ENCODE peak calls at places on chromosome 19, in six cellular contexts. T is pancreas, S is RWPE2, L is lung, E is Right ventricle myocardium superior, B is AML-193. Y is an unnamed sample.

GRCh38 chr19:39500543-39500942 is 1.8 kb downstream of the DLL3 start:
- DNase-seq in T (no peak), E (no peak), S (no peak), B (no peak), L (no peak), Y (no peak)

GRCh38 chr19:29381353-29382203 is 144.2 kb upstream of the VSTM2B start:
- DNase-seq in E (no peak), B (no peak), S (peak), L (no peak), T (no peak), Y (no peak)

GRCh38 chr19:52725528-52725961 is 9.3 kb downstream of the ZNF611 start:
- DNase-seq in T (no peak), S (no peak), E (no peak), L (no peak), B (no peak), Y (no peak)

GRCh38 chr19:49924004-49924880 is 4.8 kb upstream of the ATF5 start:
- DNase-seq in B (no peak), T (no peak), S (no peak), L (no peak), E (no peak), Y (no peak)

GRCh38 chr19:55258828-55259539 is at the start of gene PPP6R1:
- DNase-seq in S (peak), E (peak), B (peak), T (peak), L (peak), Y (peak)

GRCh38 chr19:677601-678380 is 1.6 kb downstream of the FSTL3 start:
- DNase-seq in L (no peak), S (no peak), T (peak), B (no peak), E (no peak), Y (no peak)

GRCh38 chr19:29687897-29688728 is 22.9 kb downstream of the PLEKHF1 start:
- DNase-seq in L (no peak), B (no peak), T (no peak), E (no peak), S (no peak), Y (no peak)

GRCh38 chr19:15551183-15552004 is 43.1 kb downstream of the CYP4F22 start:
- DNase-seq in S (no peak), L (no peak), T (peak), E (peak), B (no peak), Y (peak)

GRCh38 chr19:49447485-49448431 is 3.9 kb downstream of the PIH1D1 start:
- DNase-seq in B (no peak), T (peak), E (peak), S (no peak), L (no peak), Y (no peak)

GRCh38 chr19:51091126-51091525 is 8.4 kb upstream of the KLK14 start:
- DNase-seq in E (no peak), T (no peak), L (no peak), B (no peak), S (no peak), Y (no peak)

GRCh38 chr19:39047076-39047475 is 14.7 kb upstream of the FBXO27 start:
- DNase-seq in B (no peak), E (no peak), S (no peak), L (no peak), T (no peak), Y (no peak)

GRCh38 chr19:31962565-31962996 is 382.8 kb upstream of the ZNF507 start:
- DNase-seq in T (no peak), S (no peak), L (no peak), B (no peak), E (no peak), Y (no peak)

GRCh38 chr19:42529248-42529764 is 1.0 kb upstream of the CEACAM1 start:
- DNase-seq in E (peak), T (peak), L (peak), S (no peak), B (peak), Y (peak)

GRCh38 chr19:49997709-49998108 is 27.5 kb downstream of the VRK3 start:
- DNase-seq in L (no peak), S (no peak), B (peak), E (no peak), T (no peak), Y (no peak)

GRCh38 chr19:42253245-42254082 is 1.5 kb downstream of the ERF start:
- DNase-seq in S (no peak), B (no peak), L (peak), E (peak), T (peak), Y (peak)

GRCh38 chr19:39590265-39590664 is 12.1 kb upstream of the LGALS13 start:
- DNase-seq in E (no peak), S (no peak), B (no peak), L (no peak), T (no peak), Y (no peak)

GRCh38 chr19:29759359-29759758 is 44.3 kb upstream of the C19orf12 start:
- DNase-seq in B (no peak), E (no peak), T (no peak), S (no peak), L (no peak), Y (no peak)

GRCh38 chr19:49056101-49056901 is 1.2 kb downstream of the CGB7 start:
- DNase-seq in T (peak), B (no peak), S (peak), L (peak), E (peak), Y (peak)